ENCODE peak calls at places on chromosomes 13 and 19, in seven cellular contexts. One of them, this sample, is unnamed.

GRCh38 chr13:41716236-41716635 is 244.7 kb downstream of the VWA8 start:
- DNase-seq in mammary epithelial cell: no peak
- DNase-seq in SK-N-MC: no peak
- DNase-seq in GM23248: no peak
- DNase-seq in fibroblast of lung: no peak
- DNase-seq in astrocyte: no peak
- DNase-seq in MM.1S: no peak
- DNase-seq in this sample: no peak

GRCh38 chr13:35887028-35887666 is 244.0 kb downstream of the DCLK1 start:
- DNase-seq in mammary epithelial cell: no peak
- DNase-seq in SK-N-MC: no peak
- DNase-seq in GM23248: no peak
- DNase-seq in fibroblast of lung: no peak
- DNase-seq in astrocyte: no peak
- DNase-seq in MM.1S: no peak
- DNase-seq in this sample: no peak

GRCh38 chr13:19083340-19083739 is 98.3 kb downstream of the TUBA3C start:
- DNase-seq in mammary epithelial cell: no peak
- DNase-seq in SK-N-MC: no peak
- DNase-seq in GM23248: no peak
- DNase-seq in fibroblast of lung: no peak
- DNase-seq in astrocyte: no peak
- DNase-seq in MM.1S: no peak
- DNase-seq in this sample: no peak

GRCh38 chr13:98959775-98960325 is 18.0 kb downstream of the DOCK9 start:
- DNase-seq in mammary epithelial cell: no peak
- DNase-seq in SK-N-MC: no peak
- DNase-seq in GM23248: no peak
- DNase-seq in fibroblast of lung: no peak
- DNase-seq in astrocyte: no peak
- DNase-seq in MM.1S: no peak
- DNase-seq in this sample: no peak

GRCh38 chr13:107838592-107839161 is 376.7 kb downstream of the LIG4 start:
- DNase-seq in mammary epithelial cell: no peak
- DNase-seq in SK-N-MC: no peak
- DNase-seq in GM23248: no peak
- DNase-seq in fibroblast of lung: no peak
- DNase-seq in astrocyte: no peak
- DNase-seq in MM.1S: no peak
- DNase-seq in this sample: no peak

GRCh38 chr13:71412231-71412630 is 454.8 kb downstream of the DACH1 start:
- DNase-seq in mammary epithelial cell: no peak
- DNase-seq in SK-N-MC: no peak
- DNase-seq in GM23248: no peak
- DNase-seq in fibroblast of lung: peak; percentile 54
- DNase-seq in astrocyte: peak; percentile 49
- DNase-seq in MM.1S: no peak
- DNase-seq in this sample: no peak

GRCh38 chr13:112768795-112769411 is 79.1 kb downstream of the ATP11A start:
- DNase-seq in mammary epithelial cell: no peak
- DNase-seq in SK-N-MC: no peak
- DNase-seq in GM23248: no peak
- DNase-seq in fibroblast of lung: no peak
- DNase-seq in astrocyte: no peak
- DNase-seq in MM.1S: no peak
- DNase-seq in this sample: no peak

GRCh38 chr19:31979949-31980670 is 365.3 kb upstream of the ZNF507 start:
- DNase-seq in mammary epithelial cell: no peak
- DNase-seq in SK-N-MC: no peak
- DNase-seq in GM23248: no peak
- DNase-seq in fibroblast of lung: no peak
- DNase-seq in astrocyte: no peak
- DNase-seq in MM.1S: no peak
- DNase-seq in this sample: no peak

GRCh38 chr19:36963262-36963661 is 47.1 kb downstream of the ZNF568 start:
- DNase-seq in mammary epithelial cell: no peak
- DNase-seq in SK-N-MC: no peak
- DNase-seq in GM23248: no peak
- DNase-seq in fibroblast of lung: no peak
- DNase-seq in astrocyte: no peak
- DNase-seq in MM.1S: no peak
- DNase-seq in this sample: no peak

GRCh38 chr19:11130824-11131455 is 24.6 kb downstream of the SPC24 start:
- DNase-seq in mammary epithelial cell: no peak
- DNase-seq in SK-N-MC: no peak
- DNase-seq in GM23248: peak; percentile 81
- DNase-seq in fibroblast of lung: peak; percentile 41
- DNase-seq in astrocyte: peak; percentile 18
- DNase-seq in MM.1S: peak; percentile 54
- DNase-seq in this sample: peak; percentile 78

GRCh38 chr19:10706990-10707389 is 5.8 kb downstream of the QTRT1 start:
- DNase-seq in mammary epithelial cell: no peak
- DNase-seq in SK-N-MC: no peak
- DNase-seq in GM23248: no peak
- DNase-seq in fibroblast of lung: no peak
- DNase-seq in astrocyte: no peak
- DNase-seq in MM.1S: no peak
- DNase-seq in this sample: no peak

GRCh38 chr19:51107406-51108065 is 673 bp downstream of the CTU1 start:
- DNase-seq in mammary epithelial cell: no peak
- DNase-seq in SK-N-MC: no peak
- DNase-seq in GM23248: peak; percentile 63
- DNase-seq in fibroblast of lung: peak; percentile 43
- DNase-seq in astrocyte: peak; percentile 14
- DNase-seq in MM.1S: no peak
- DNase-seq in this sample: no peak

GRCh38 chr19:37007587-37008220 is 70.5 kb upstream of the ZNF420 start:
- DNase-seq in mammary epithelial cell: peak; percentile 13
- DNase-seq in SK-N-MC: no peak
- DNase-seq in GM23248: peak; percentile 12
- DNase-seq in fibroblast of lung: peak; percentile 51
- DNase-seq in astrocyte: peak; percentile 37
- DNase-seq in MM.1S: no peak
- DNase-seq in this sample: no peak

DNA sequence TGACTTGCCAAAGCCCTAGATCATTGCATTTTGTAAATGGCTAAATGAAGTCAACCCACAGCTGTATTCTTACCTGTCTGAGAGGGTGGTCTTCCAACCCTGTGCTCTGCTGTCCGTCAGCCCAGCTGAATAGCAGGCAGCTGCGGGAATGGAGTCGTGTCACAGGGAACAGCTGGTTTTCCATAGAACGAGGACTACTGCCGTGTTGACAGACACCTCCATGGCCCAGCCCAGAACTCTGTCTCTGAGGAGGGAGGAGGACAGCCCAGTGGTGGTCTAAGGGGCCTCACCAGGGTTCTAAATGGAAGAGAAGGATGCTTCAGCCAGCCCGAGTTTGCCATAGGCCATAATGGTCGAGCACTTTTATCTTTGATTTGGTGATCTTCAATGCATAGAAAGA is 110.7 kb downstream of the SLC7A1 start:
- DNase-seq in mammary epithelial cell: no peak
- DNase-seq in SK-N-MC: no peak
- DNase-seq in GM23248: no peak
- DNase-seq in fibroblast of lung: no peak
- DNase-seq in astrocyte: no peak
- DNase-seq in MM.1S: no peak
- DNase-seq in this sample: no peak
- H3K9ac ChIP-seq in mammary epithelial cell: no peak overlapping the region
- H3K9ac ChIP-seq in SK-N-MC: no peak overlapping the region
- H3K9ac ChIP-seq in GM23248: no peak overlapping the region
- H3K9ac ChIP-seq in fibroblast of lung: no peak overlapping the region
- H3K9ac ChIP-seq in astrocyte: no peak overlapping the region
- H3K9ac ChIP-seq in MM.1S: no peak overlapping the region
- H3K9ac ChIP-seq in this sample: no peak overlapping the region

GRCh38 chr19:1416014-1416841 is 8.8 kb downstream of the DAZAP1 start:
- DNase-seq in mammary epithelial cell: peak; percentile 67
- DNase-seq in SK-N-MC: no peak
- DNase-seq in GM23248: peak; percentile 75
- DNase-seq in fibroblast of lung: peak; percentile 40
- DNase-seq in astrocyte: peak; percentile 40
- DNase-seq in MM.1S: no peak
- DNase-seq in this sample: no peak
- H3K4me3 ChIP-seq in mammary epithelial cell: no peak overlapping the region
- H3K4me3 ChIP-seq in SK-N-MC: peak overlapping the region; percentile 74
- H3K4me3 ChIP-seq in GM23248: peak overlapping the region; percentile 27
- H3K4me3 ChIP-seq in fibroblast of lung: peak overlapping the region; percentile 29
- H3K4me3 ChIP-seq in astrocyte: peak overlapping the region; percentile 7
- H3K4me3 ChIP-seq in MM.1S: no peak overlapping the region
- H3K4me3 ChIP-seq in this sample: peak overlapping the region; percentile 54

DNA sequence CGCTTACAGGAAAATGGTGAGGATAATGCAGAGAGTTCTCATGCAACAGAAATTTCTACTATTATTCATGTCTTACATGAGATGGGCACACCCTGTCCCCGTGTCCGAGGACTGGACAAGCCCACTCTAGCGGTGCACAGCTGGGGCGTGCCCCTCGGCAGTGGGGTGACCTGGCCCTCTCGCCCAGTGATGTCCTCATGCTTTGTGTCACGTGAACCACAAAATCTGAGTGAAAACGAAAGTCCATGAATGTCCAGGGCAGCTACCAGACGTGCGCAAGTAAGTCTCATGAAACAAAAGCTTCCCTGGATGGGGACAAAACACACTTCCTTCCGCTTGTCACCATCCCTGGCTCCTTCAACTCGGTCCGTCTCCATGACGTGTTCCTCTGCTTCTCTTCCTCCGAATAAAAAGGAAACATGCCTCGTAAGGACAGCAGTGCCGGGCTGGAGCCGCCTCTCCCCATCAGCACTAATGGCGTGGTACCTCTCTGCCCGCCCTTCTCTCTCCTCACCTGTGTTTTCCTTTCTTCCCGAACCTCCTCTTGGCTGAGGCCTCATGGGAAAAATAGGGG is 45.6 kb downstream of the ANKRD10 start:
- DNase-seq in mammary epithelial cell: no peak
- DNase-seq in SK-N-MC: no peak
- DNase-seq in GM23248: no peak
- DNase-seq in fibroblast of lung: peak; percentile 20
- DNase-seq in astrocyte: peak; percentile 13
- DNase-seq in MM.1S: no peak
- DNase-seq in this sample: no peak
- H3K9ac ChIP-seq in mammary epithelial cell: peak overlapping the region; percentile 35
- H3K9ac ChIP-seq in SK-N-MC: no peak overlapping the region
- H3K9ac ChIP-seq in GM23248: peak overlapping the region; percentile 87
- H3K9ac ChIP-seq in fibroblast of lung: peak overlapping the region; percentile 73
- H3K9ac ChIP-seq in astrocyte: peak overlapping the region; percentile 88
- H3K9ac ChIP-seq in MM.1S: no peak overlapping the region
- H3K9ac ChIP-seq in this sample: peak overlapping the region; percentile 60

GRCh38 chr13:99983401-99984133 is 2.0 kb downstream of the ZIC2 start:
- DNase-seq in mammary epithelial cell: no peak
- DNase-seq in SK-N-MC: no peak
- DNase-seq in GM23248: peak; percentile 57
- DNase-seq in fibroblast of lung: no peak
- DNase-seq in astrocyte: no peak
- DNase-seq in MM.1S: no peak
- DNase-seq in this sample: no peak

GRCh38 chr13:99982741-99983400 is 1.3 kb downstream of the ZIC2 start:
- DNase-seq in mammary epithelial cell: no peak
- DNase-seq in SK-N-MC: no peak
- DNase-seq in GM23248: no peak
- DNase-seq in fibroblast of lung: no peak
- DNase-seq in astrocyte: no peak
- DNase-seq in MM.1S: no peak
- DNase-seq in this sample: no peak

GRCh38 chr13:99981115-99982020 is at the start of gene ZIC2:
- DNase-seq in mammary epithelial cell: peak; percentile 60
- DNase-seq in SK-N-MC: no peak
- DNase-seq in GM23248: peak; percentile 63
- DNase-seq in fibroblast of lung: peak; percentile 51
- DNase-seq in astrocyte: peak; percentile 30
- DNase-seq in MM.1S: peak; percentile 61
- DNase-seq in this sample: peak; percentile 45

GRCh38 chr13:99980201-99981114 is 1.1 kb upstream of the ZIC2 start:
- DNase-seq in mammary epithelial cell: peak; percentile 76
- DNase-seq in SK-N-MC: no peak
- DNase-seq in GM23248: peak; percentile 86
- DNase-seq in fibroblast of lung: peak; percentile 69
- DNase-seq in astrocyte: peak; percentile 38
- DNase-seq in MM.1S: peak; percentile 85
- DNase-seq in this sample: peak; percentile 81

DNA sequence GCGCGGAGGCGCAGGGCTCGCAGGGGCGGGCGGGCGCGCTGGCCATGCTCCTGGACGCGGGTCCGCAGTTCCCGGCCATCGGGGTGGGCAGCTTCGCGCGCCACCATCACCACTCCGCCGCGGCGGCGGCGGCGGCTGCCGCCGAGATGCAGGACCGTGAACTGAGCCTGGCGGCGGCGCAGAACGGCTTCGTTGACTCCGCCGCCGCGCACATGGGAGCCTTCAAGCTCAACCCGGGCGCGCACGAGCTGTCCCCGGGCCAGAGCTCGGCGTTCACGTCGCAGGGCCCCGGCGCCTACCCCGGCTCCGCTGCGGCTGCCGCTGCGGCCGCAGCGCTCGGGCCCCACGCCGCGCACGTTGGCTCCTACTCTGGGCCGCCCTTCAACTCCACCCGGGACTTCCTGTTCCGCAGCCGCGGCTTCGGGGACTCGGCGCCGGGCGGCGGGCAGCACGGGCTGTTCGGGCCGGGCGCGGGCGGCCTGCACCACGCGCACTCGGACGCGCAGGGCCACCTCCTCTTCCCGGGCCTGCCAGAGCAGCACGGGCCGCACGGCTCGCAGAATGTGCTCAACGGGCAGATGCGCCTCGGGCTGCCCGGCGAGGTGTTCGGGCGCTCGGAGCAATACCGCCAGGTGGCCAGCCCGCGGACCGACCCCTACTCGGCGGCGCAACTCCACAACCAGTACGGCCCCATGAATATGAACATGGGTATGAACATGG is 597 bp downstream of the ZIC2 start:
- DNase-seq in mammary epithelial cell: peak; percentile 51
- DNase-seq in SK-N-MC: no peak
- DNase-seq in GM23248: peak; percentile 52
- DNase-seq in fibroblast of lung: peak; percentile 35
- DNase-seq in astrocyte: no peak
- DNase-seq in MM.1S: no peak
- DNase-seq in this sample: no peak
- H3K4me3 ChIP-seq in mammary epithelial cell: no peak overlapping the region
- H3K4me3 ChIP-seq in SK-N-MC: peak overlapping the region; percentile 93
- H3K4me3 ChIP-seq in GM23248: peak overlapping the region; percentile 44
- H3K4me3 ChIP-seq in fibroblast of lung: no peak overlapping the region
- H3K4me3 ChIP-seq in astrocyte: peak overlapping the region; percentile 73
- H3K4me3 ChIP-seq in MM.1S: no peak overlapping the region
- H3K4me3 ChIP-seq in this sample: no peak overlapping the region